ENCODE peak calls at places on chromosomes 7 and 10, in four cellular contexts. One of them, this sample, is unnamed.

GRCh38 chr7:31249671-31250070 is 90.9 kb downstream of the NEUROD6 start:
- DNase-seq in testis: no peak
- DNase-seq in Peyer's patch: no peak
- DNase-seq in esophagus muscularis mucosa: no peak
- DNase-seq in this sample: no peak

GRCh38 chr7:111029141-111029572 is 61.8 kb upstream of the LRRN3 start:
- DNase-seq in testis: no peak
- DNase-seq in Peyer's patch: no peak
- DNase-seq in esophagus muscularis mucosa: no peak
- DNase-seq in this sample: no peak

GRCh38 chr10:1205450-1206030 is 149.4 kb downstream of the WDR37 start:
- DNase-seq in testis: no peak
- DNase-seq in Peyer's patch: peak
- DNase-seq in esophagus muscularis mucosa: no peak
- DNase-seq in this sample: no peak

GRCh38 chr7:128869944-128870285 is 7.3 kb downstream of the ATP6V1F start:
- DNase-seq in testis: no peak
- DNase-seq in Peyer's patch: no peak
- DNase-seq in esophagus muscularis mucosa: no peak
- DNase-seq in this sample: no peak

GRCh38 chr7:46784746-46785145 is 797.2 kb downstream of the TNS3 start:
- DNase-seq in testis: no peak
- DNase-seq in Peyer's patch: no peak
- DNase-seq in esophagus muscularis mucosa: no peak
- DNase-seq in this sample: peak

GRCh38 chr10:83917519-83918506 is 221.5 kb upstream of the GHITM start:
- DNase-seq in testis: peak
- DNase-seq in Peyer's patch: no peak
- DNase-seq in esophagus muscularis mucosa: peak
- DNase-seq in this sample: no peak

GRCh38 chr7:64907641-64908326 is 4.7 kb downstream of the ZNF273 start:
- DNase-seq in testis: no peak
- DNase-seq in Peyer's patch: no peak
- DNase-seq in esophagus muscularis mucosa: no peak
- DNase-seq in this sample: no peak

GRCh38 chr7:82288769-82289535 is 154.6 kb downstream of the CACNA2D1 start:
- DNase-seq in testis: no peak
- DNase-seq in Peyer's patch: no peak
- DNase-seq in esophagus muscularis mucosa: no peak
- DNase-seq in this sample: no peak

GRCh38 chr7:39664585-39664984 is 41.2 kb downstream of the RALA start:
- DNase-seq in testis: no peak
- DNase-seq in Peyer's patch: no peak
- DNase-seq in esophagus muscularis mucosa: no peak
- DNase-seq in this sample: no peak

GRCh38 chr10:101287922-101288638 is 58.8 kb upstream of the LBX1 start:
- DNase-seq in testis: peak
- DNase-seq in Peyer's patch: no peak
- DNase-seq in esophagus muscularis mucosa: no peak
- DNase-seq in this sample: peak

GRCh38 chr7:74418076-74418475 is 35.6 kb upstream of the GTF2IRD1 start:
- DNase-seq in testis: no peak
- DNase-seq in Peyer's patch: no peak
- DNase-seq in esophagus muscularis mucosa: no peak
- DNase-seq in this sample: no peak

GRCh38 chr7:117937049-117937448 is 63.8 kb upstream of the CTTNBP2 start:
- DNase-seq in testis: no peak
- DNase-seq in Peyer's patch: no peak
- DNase-seq in esophagus muscularis mucosa: no peak
- DNase-seq in this sample: no peak

GRCh38 chr7:142279616-142280015 is 21.8 kb upstream of the PRSS58 start:
- DNase-seq in testis: no peak
- DNase-seq in Peyer's patch: no peak
- DNase-seq in esophagus muscularis mucosa: no peak
- DNase-seq in this sample: no peak

GRCh38 chr10:42753126-42753506 is 29.5 kb upstream of the BMS1 start:
- DNase-seq in testis: peak
- DNase-seq in Peyer's patch: peak
- DNase-seq in esophagus muscularis mucosa: no peak
- DNase-seq in this sample: no peak

GRCh38 chr10:2099321-2099720 is 362.0 kb upstream of the ADARB2 start:
- DNase-seq in testis: no peak
- DNase-seq in Peyer's patch: no peak
- DNase-seq in esophagus muscularis mucosa: peak
- DNase-seq in this sample: no peak

GRCh38 chr7:3942778-3943177 is 641.7 kb downstream of the SDK1 start:
- DNase-seq in testis: no peak
- DNase-seq in Peyer's patch: no peak
- DNase-seq in esophagus muscularis mucosa: no peak
- DNase-seq in this sample: no peak

GRCh38 chr10:132722391-132722790 is 63.6 kb downstream of the NKX6-2 start:
- DNase-seq in testis: no peak
- DNase-seq in Peyer's patch: no peak
- DNase-seq in esophagus muscularis mucosa: no peak
- DNase-seq in this sample: no peak

GRCh38 chr10:70430489-70431445 is 10.7 kb downstream of the NODAL start:
- DNase-seq in testis: peak
- DNase-seq in Peyer's patch: no peak
- DNase-seq in esophagus muscularis mucosa: no peak
- DNase-seq in this sample: no peak

GRCh38 chr10:118439824-118440223 is 97.7 kb upstream of the FAM204A start:
- DNase-seq in testis: no peak
- DNase-seq in Peyer's patch: no peak
- DNase-seq in esophagus muscularis mucosa: no peak
- DNase-seq in this sample: no peak

DNA sequence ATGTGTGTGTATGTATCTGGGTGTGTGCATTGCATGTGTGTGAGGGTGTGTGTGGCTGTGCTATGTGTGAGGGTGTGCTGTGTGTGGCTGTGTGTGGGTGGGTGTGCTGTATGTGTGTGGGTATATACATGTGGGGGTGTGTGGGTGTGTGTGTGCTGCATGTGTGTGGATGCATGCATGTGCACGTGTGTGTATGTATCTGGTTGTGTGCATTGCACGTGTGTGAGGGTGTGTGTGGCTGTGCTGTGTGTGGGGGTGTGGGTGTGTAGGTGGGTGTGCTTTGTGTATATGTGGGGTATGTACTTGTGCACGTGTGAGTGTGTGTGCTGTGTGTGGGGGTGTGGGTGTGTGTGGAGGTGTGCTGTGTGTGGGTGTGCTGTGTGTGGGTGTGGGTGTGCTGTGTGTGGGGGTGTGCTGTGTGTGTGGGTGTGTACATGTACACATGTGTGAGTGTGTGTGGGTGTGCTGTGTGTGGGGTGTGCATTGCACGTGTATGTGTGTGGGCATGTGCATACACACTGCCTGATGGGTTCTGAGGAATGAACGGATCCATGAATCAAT is 579.8 kb downstream of the PTPRN2 start:
- DNase-seq in testis: no peak
- DNase-seq in Peyer's patch: peak
- DNase-seq in esophagus muscularis mucosa: no peak
- DNase-seq in this sample: no peak
- TF ChIP-seq POLR2A in testis: no peak
- TF ChIP-seq POLR2A in Peyer's patch: no peak
- TF ChIP-seq POLR2A in esophagus muscularis mucosa: no peak
- TF ChIP-seq POLR2A in this sample: no peak

DNA sequence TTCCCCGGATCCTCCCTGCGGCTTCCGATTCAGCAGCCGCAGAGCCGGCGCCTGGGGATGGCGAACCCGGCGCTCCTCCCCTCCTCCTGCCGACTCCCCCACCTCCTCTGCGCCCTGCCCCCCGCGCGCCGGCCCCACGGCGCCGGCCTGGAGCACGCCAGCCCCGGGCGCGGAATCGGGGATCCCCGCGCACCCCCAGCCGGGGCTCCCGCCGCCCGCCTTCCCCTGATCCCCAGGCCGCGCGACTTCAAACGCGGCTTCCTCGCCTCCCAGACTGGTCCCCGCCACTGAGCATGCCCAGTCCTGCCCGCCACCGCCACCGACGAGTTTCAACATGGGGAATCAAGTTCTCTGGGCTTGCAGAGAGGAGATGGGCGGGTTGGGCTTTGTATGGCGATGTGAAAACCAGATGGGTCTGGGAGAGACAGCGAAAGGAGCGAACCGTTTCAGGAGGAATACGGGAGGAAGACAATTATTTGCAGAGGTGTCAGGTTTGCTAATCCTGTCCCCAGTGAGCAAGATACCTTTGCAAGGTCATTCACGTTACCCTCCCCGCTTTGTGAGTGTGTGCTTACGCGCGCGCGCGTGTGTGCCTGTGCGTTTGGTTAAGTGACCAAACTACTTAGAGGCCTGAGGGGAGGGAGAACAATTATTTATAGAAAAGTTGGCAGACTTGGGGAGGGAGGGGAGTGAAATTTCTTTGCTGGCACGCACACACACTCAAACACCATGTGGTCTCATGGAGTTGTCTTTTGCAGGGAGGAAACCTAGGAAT is at the start of gene PANK1:
- DNase-seq in testis: peak
- DNase-seq in Peyer's patch: peak
- DNase-seq in esophagus muscularis mucosa: no peak
- DNase-seq in this sample: peak
- TF ChIP-seq POLR2A in testis: no peak
- TF ChIP-seq POLR2A in Peyer's patch: no peak
- TF ChIP-seq POLR2A in esophagus muscularis mucosa: no peak
- TF ChIP-seq POLR2A in this sample: peak

GRCh38 chr10:109898007-109898406 is 25.3 kb downstream of the XPNPEP1 start:
- DNase-seq in testis: no peak
- DNase-seq in Peyer's patch: no peak
- DNase-seq in esophagus muscularis mucosa: no peak
- DNase-seq in this sample: no peak
- TF ChIP-seq POLR2A in testis: no peak
- TF ChIP-seq POLR2A in Peyer's patch: no peak
- TF ChIP-seq POLR2A in esophagus muscularis mucosa: no peak
- TF ChIP-seq POLR2A in this sample: no peak

DNA sequence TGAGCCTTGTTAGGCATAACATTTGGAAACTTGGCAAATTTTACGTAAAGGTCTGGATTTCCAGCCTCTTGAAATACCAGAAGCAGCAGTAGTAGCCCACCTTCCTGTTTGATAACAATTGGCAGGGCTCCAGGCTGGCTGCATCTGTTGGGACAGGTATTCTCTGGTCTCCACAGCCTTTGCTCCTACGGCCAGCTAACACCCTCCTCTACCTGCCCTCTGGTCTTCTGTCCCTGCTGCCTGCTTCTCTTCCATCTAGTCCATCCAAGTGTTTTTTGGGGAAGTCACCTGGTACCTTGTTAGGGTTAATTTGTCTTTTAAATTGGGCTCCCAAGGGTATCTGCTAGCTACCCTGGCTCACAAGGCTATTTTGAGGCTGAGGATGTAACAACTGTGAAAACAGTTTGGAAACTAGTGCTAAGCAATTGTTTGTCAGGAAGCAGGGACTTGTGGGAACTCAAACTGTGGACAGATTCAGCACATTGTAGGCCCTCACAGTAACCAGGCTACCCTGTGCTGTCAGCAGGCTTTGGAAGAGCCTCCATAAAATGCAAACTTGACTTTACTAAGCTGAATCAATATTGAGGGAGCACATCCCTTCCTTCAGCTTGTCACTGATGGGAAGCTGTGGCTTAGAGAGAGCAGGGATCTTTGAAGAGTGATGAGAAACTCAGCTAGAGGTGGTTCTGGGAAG is 8.5 kb downstream of the RPS24 start:
- DNase-seq in testis: no peak
- DNase-seq in Peyer's patch: no peak
- DNase-seq in esophagus muscularis mucosa: no peak
- DNase-seq in this sample: no peak
- TF ChIP-seq POLR2A in testis: no peak
- TF ChIP-seq POLR2A in Peyer's patch: no peak
- TF ChIP-seq POLR2A in esophagus muscularis mucosa: no peak
- TF ChIP-seq POLR2A in this sample: no peak

GRCh38 chr7:2374401-2374800 is 19.8 kb downstream of the EIF3B start:
- DNase-seq in testis: no peak
- DNase-seq in Peyer's patch: no peak
- DNase-seq in esophagus muscularis mucosa: no peak
- DNase-seq in this sample: no peak

GRCh38 chr7:2374830-2375728 is 20.5 kb downstream of the EIF3B start:
- DNase-seq in testis: no peak
- DNase-seq in Peyer's patch: no peak
- DNase-seq in esophagus muscularis mucosa: no peak
- DNase-seq in this sample: no peak

GRCh38 chr7:2373124-2373556 is 18.5 kb downstream of the EIF3B start:
- DNase-seq in testis: peak
- DNase-seq in Peyer's patch: no peak
- DNase-seq in esophagus muscularis mucosa: no peak
- DNase-seq in this sample: no peak

GRCh38 chr7:2372724-2373123 is 18.1 kb downstream of the EIF3B start:
- DNase-seq in testis: no peak
- DNase-seq in Peyer's patch: no peak
- DNase-seq in esophagus muscularis mucosa: no peak
- DNase-seq in this sample: no peak

GRCh38 chr7:2373646-2374045 is 19.0 kb downstream of the EIF3B start:
- DNase-seq in testis: no peak
- DNase-seq in Peyer's patch: no peak
- DNase-seq in esophagus muscularis mucosa: no peak
- DNase-seq in this sample: no peak
- TF ChIP-seq POLR2A in testis: no peak
- TF ChIP-seq POLR2A in Peyer's patch: no peak
- TF ChIP-seq POLR2A in esophagus muscularis mucosa: no peak
- TF ChIP-seq POLR2A in this sample: no peak

GRCh38 chr7:84207620-84208019 is 13.0 kb upstream of the SEMA3A start:
- DNase-seq in testis: no peak
- DNase-seq in Peyer's patch: no peak
- DNase-seq in esophagus muscularis mucosa: no peak
- DNase-seq in this sample: no peak

GRCh38 chr7:84209006-84209405 is 14.4 kb upstream of the SEMA3A start:
- DNase-seq in testis: no peak
- DNase-seq in Peyer's patch: no peak
- DNase-seq in esophagus muscularis mucosa: no peak
- DNase-seq in this sample: no peak

GRCh38 chr7:84210301-84210700 is 15.7 kb upstream of the SEMA3A start:
- DNase-seq in testis: no peak
- DNase-seq in Peyer's patch: no peak
- DNase-seq in esophagus muscularis mucosa: no peak
- DNase-seq in this sample: no peak

GRCh38 chr7:84204655-84205054 is 10.1 kb upstream of the SEMA3A start:
- DNase-seq in testis: no peak
- DNase-seq in Peyer's patch: no peak
- DNase-seq in esophagus muscularis mucosa: no peak
- DNase-seq in this sample: no peak

GRCh38 chr7:84207025-84207424 is 12.4 kb upstream of the SEMA3A start:
- DNase-seq in testis: no peak
- DNase-seq in Peyer's patch: no peak
- DNase-seq in esophagus muscularis mucosa: no peak
- DNase-seq in this sample: no peak
- TF ChIP-seq POLR2A in testis: no peak
- TF ChIP-seq POLR2A in Peyer's patch: no peak
- TF ChIP-seq POLR2A in esophagus muscularis mucosa: no peak
- TF ChIP-seq POLR2A in this sample: no peak